ENCODE peak calls at places on chromosomes 2 and 18, in six cellular contexts. U is upper lobe of right lung; I is psoas muscle; P is CD4-positive, CD25-positive, alpha-beta regulatory T cell; K is IMR-90; X is RWPE2. T is an unnamed sample. For H3K36me3, the result is how much of the 10 kb centered on the place peaks cover.

GRCh38 chr18:73891572-73892421 is 255.8 kb downstream of the FBXO15 start:
- DNase-seq in U (no peak), I (no peak), P (no peak), K (no peak), X (no peak), T (no peak)

GRCh38 chr18:13477147-13477683 is 249.1 kb downstream of the FAM210A start:
- DNase-seq in U (no peak), I (no peak), P (no peak), K (no peak), X (peak), T (no peak)

GRCh38 chr2:237456200-237456731 is 30.8 kb upstream of the MLPH start:
- DNase-seq in U (peak), I (peak), P (no peak), K (peak), X (no peak), T (no peak)

GRCh38 chr18:49467019-49467563 is 6.6 kb upstream of the DYM start:
- DNase-seq in U (no peak), I (no peak), P (no peak), K (no peak), X (no peak), T (no peak)

GRCh38 chr2:127176371-127177311 is 43.5 kb downstream of the CYP27C1 start:
- DNase-seq in U (peak), I (peak), P (no peak), K (peak), X (no peak), T (peak)

GRCh38 chr2:118614856-118615255 is 232.6 kb downstream of the EN1 start:
- DNase-seq in U (no peak), I (no peak), P (no peak), K (no peak), X (no peak), T (no peak)

GRCh38 chr18:10928971-10929373 is 220.4 kb downstream of the PIEZO2 start:
- DNase-seq in U (no peak), I (no peak), P (no peak), K (peak), X (no peak), T (no peak)

GRCh38 chr2:1462984-1463383 is 49.7 kb downstream of the TPO start:
- DNase-seq in U (no peak), I (no peak), P (no peak), K (no peak), X (no peak), T (no peak)

GRCh38 chr2:106269591-106270291 is 75.6 kb upstream of the UXS1 start:
- DNase-seq in U (peak), I (peak), P (peak), K (no peak), X (no peak), T (peak)

GRCh38 chr2:71934595-71935263 is 212.9 kb downstream of the CYP26B1 start:
- DNase-seq in U (peak), I (peak), P (no peak), K (no peak), X (no peak), T (no peak)

GRCh38 chr2:217103752-217104540 is 244.1 kb upstream of the TNP1 start:
- DNase-seq in U (no peak), I (no peak), P (no peak), K (peak), X (no peak), T (no peak)

GRCh38 chr2:189261431-189261841 is 81.9 kb upstream of the COL5A2 start:
- DNase-seq in U (no peak), I (no peak), P (no peak), K (peak), X (no peak), T (no peak)

GRCh38 chr18:42028232-42028832 is 73.3 kb downstream of the PIK3C3 start:
- DNase-seq in U (no peak), I (no peak), P (peak), K (peak), X (no peak), T (no peak)

GRCh38 chr2:175605989-175606841 is 395.9 kb downstream of the LNPK start:
- DNase-seq in U (no peak), I (no peak), P (no peak), K (no peak), X (no peak), T (no peak)

GRCh38 chr2:100606740-100607343 is 44.0 kb downstream of the PDCL3 start:
- DNase-seq in U (peak), I (no peak), P (no peak), K (peak), X (no peak), T (no peak)

GRCh38 chr2:218082586-218083351 is 13.7 kb downstream of the RUFY4 start:
- DNase-seq in U (no peak), I (no peak), P (no peak), K (no peak), X (no peak), T (no peak)

DNA sequence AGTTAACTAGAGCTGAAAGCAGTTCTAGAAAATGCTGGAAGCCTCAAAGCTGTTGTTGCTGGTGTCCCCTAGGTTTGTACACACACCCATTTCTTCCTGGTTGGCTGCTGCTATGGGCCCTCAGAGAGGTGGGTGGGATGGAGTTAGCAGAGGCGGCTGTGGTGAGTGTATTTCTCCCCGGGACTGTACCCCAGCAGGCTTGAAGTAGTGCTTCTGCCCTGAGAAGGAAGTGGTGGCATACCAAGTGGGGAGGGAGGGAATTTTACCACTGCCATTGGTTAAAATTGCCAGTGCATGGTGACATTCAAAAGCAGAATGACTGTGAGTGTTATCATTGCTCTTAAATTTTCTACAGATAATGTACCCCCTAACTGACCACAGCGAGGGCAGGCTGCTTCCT is 125.6 kb upstream of the CAPN13 start:
- DNase-seq in U (no peak), I (no peak), P (no peak), K (no peak), X (no peak), T (no peak)
- H3K27ac ChIP-seq in U (no peak), I (no peak), P (no peak), K (no peak), X (no peak), T (no peak)

GRCh38 chr2:74368499-74368898 is 11.6 kb downstream of the DCTN1 start:
- DNase-seq in U (no peak), I (no peak), P (no peak), K (no peak), X (no peak), T (no peak)

GRCh38 chr2:74367789-74368188 is 12.3 kb downstream of the DCTN1 start:
- DNase-seq in U (no peak), I (no peak), P (no peak), K (no peak), X (no peak), T (no peak)

GRCh38 chr2:74372674-74373073 is 7.4 kb downstream of the DCTN1 start:
- DNase-seq in U (no peak), I (no peak), P (no peak), K (no peak), X (no peak), T (no peak)

GRCh38 chr2:74371421-74371820 is 8.7 kb downstream of the DCTN1 start:
- DNase-seq in U (no peak), I (no peak), P (no peak), K (no peak), X (no peak), T (no peak)

DNA sequence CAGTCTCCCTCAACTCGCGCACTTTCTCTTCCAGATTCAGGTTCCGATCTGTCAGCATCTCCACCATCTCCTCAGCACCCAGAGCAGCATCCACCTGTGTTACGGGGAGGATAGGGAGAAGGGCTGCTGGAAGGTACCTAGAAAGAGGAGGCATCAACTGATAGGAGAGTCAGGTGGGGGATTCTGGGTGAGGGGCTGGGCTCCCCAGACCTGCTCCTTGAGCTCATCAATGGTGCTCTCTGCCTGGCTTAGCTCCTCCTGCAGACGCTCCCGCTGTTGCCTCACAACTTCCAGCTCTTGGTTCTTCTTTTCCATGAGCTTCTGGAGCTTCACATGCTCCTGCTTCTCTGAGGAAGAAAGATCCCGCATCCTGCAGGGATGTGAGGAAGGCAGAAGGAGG is 10.1 kb downstream of the DCTN1 start:
- DNase-seq in U (no peak), I (no peak), P (no peak), K (no peak), X (no peak), T (no peak)
- H3K36me3 ChIP-seq in U (half or more), I (under half), P (half or more), K (half or more), X (half or more), T (half or more)

GRCh38 chr2:164710252-164710633 is 89.0 kb upstream of the GRB14 start:
- DNase-seq in U (no peak), I (no peak), P (no peak), K (peak), X (no peak), T (no peak)
- H3K27ac ChIP-seq in U (no peak), I (no peak), P (no peak), K (no peak), X (no peak), T (peak)

DNA sequence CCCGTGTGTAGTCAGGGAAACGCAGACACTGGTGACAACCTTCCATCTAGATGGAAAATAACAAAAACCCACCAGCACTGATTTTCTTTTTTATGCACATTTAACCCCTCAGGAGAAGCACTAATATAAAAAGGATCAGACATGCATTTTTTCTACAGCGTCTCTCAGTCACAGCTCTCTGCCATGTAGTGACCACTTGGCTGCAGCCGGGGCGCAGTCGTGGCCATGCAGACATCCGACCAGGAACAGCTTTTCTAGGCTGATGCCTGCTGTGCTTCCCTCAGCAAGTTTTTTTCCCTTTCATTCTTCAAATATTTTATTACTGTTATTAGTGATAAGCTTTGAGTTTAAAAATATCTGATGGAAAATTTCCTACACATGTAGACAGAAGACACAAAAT is 63.3 kb downstream of the MERTK start:
- DNase-seq in U (no peak), I (no peak), P (no peak), K (no peak), X (no peak), T (no peak)
- H3K36me3 ChIP-seq in U (under half), I (under half), P (under half), K (under half), X (under half), T (under half)

DNA sequence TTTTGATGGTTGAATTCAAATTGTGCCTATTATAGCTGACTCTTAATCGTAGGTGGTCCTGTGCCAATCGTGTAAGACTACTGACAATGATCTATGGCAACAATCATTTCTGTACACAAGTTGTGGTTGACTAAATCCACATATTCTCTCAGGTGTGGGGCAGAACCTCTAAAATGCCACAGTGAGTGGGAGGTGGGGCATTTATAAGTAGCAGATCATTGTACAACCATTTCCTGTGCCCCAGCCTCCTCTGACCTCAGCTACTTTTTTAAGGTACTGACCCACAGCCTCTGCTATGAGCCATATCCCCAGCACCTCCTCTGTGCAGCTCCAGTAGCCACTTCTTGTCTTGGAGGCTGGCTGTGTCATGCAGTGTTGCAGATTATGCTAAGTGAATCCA is 48.6 kb upstream of the RAPH1 start:
- DNase-seq in U (no peak), I (no peak), P (no peak), K (peak), X (peak), T (no peak)
- H3K27ac ChIP-seq in U (no peak), I (peak), P (no peak), K (no peak), X (peak), T (peak)

DNA sequence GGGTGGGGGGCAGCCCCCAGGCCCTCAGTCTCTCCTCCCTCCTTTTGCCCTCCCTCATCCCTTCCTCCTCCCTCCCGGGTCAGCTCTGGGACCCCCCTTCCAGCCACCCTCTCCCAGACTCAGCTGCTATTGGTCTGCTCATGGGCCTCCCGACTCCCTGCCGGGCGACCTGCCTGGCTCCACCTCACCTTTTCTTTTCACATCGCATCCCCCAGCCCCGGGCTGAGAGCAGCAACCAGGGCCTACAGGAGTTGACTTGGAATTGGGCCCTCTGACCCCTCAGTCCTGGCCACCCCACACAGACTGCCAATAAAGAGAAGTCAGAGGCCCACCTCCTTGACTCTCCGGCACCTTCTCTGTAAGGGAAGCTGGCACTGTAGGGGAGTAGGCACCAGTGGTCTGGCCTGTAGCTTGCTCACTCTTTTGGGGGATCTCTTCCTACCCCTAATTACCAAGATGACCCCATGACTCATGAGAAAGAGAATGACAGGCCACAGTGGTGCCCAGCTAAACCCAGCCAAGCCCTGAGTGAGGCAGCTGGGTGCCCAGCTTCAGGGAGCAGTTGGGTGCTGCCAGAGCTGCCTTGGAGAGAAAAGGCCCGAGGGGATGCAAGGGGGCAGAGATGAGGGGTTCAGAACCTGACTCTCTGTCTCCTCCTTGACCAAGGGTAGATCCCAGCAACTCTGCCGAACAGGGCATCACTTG is 2.0 kb upstream of the ECEL1 start:
- DNase-seq in U (peak), I (no peak), P (no peak), K (no peak), X (peak), T (no peak)
- H3K36me3 ChIP-seq in U (under half), I (under half), P (under half), K (under half), X (under half), T (under half)

GRCh38 chr18:79951545-79952456 is at the start of gene SLC66A2:
- DNase-seq in U (peak), I (peak), P (peak), K (peak), X (no peak), T (peak)
- H3K27ac ChIP-seq in U (peak), I (peak), P (peak), K (peak), X (peak), T (peak)

DNA sequence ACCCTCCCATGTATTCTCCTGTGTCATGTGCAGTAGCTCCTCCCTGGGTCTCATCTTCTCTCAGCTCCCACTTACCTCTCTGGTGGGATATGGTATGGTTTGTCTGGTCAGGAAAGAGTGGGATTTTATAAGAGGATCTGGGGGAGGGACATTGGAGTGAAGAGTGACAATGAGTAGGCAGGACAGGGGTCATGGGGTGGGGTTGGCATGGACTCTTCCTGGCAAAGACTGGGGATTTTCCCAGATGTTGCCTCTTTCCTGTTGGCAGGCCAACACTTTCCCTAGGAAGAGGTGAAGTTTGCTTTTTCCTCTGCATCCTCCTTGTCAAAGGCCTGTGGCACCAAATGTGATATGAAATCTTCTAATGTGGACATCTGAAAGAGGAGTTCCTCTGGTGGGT is at the start of gene REG3A:
- DNase-seq in U (no peak), I (no peak), P (no peak), K (no peak), X (no peak), T (no peak)
- H3K36me3 ChIP-seq in U (under half), I (under half), P (under half), K (under half), X (under half), T (under half)

DNA sequence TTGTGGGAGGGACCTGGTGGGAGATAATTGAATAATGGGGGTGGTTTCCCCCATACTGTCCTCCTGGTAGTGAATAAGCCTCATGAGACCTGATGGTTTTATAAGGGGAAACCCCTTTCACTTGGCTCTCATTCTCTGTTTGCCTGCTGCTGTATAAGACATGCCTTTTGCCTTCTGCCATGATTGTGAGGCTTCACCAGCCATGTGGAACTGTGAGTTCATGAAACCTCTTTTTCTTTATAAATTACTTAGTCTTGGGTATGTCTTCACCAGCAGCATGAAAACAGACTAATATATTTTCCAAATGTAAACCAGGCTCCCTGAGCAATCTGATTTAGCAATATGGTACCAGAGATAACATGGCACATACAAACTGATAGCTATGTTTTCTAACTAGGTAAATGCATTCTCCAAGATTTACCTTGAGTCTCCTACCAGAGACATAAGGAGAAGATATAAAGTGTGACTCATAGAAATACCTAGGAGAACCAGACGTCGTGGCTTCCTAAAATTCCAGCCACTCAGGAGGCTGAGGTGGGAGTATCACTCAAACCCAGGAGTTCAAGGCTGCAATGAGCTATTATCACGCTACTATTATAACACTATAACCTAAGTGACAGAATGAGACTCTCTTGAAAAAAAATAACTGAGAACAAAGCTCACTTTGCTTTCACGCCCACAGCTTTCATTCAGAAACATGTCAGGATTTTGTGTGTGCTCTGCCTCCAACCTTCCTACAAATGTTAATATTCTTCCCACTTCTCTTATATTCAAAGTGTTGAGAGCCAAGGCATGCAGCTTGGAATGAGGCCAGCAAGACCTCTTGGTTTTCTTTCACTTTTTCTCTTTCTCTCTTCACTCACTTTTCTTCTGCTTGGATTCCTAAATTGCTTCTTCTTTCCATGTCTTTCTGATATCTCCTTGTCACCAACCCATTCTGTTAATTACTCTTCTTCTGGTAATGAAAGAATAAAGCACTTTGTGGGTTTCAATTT is 263.9 kb upstream of the UBE2E3 start:
- DNase-seq in U (no peak), I (no peak), P (no peak), K (no peak), X (no peak), T (no peak)
- H3K27ac ChIP-seq in U (no peak), I (no peak), P (no peak), K (no peak), X (no peak), T (no peak)